ENCODE peak calls at places on chromosomes 6 and 20, in four cellular contexts. T, Q, A and P are unnamed samples.

GRCh38 chr20:50690562-50690978 is 772 bp downstream of the RIPOR3 start:
- DNase-seq in T (no peak), Q (no peak), A (no peak), P (no peak)

GRCh38 chr6:37253608-37254007 is 4.0 kb upstream of the TBC1D22B start:
- DNase-seq in T (no peak), Q (no peak), A (no peak), P (no peak)

GRCh38 chr6:156617376-156617775 is 159.8 kb upstream of the ARID1B start:
- DNase-seq in T (no peak), Q (no peak), A (no peak), P (no peak)

GRCh38 chr20:36483919-36484808 is 57.2 kb upstream of the MYL9 start:
- DNase-seq in T (no peak), Q (no peak), A (no peak), P (no peak)

GRCh38 chr20:10379761-10380160 is 54.3 kb downstream of the MKKS start:
- DNase-seq in T (no peak), Q (no peak), A (no peak), P (no peak)

GRCh38 chr6:146913842-146914562 is 290.2 kb upstream of the STXBP5 start:
- DNase-seq in T (no peak), Q (no peak), A (peak; percentile 99), P (no peak)

GRCh38 chr6:87645080-87645479 is 55.1 kb downstream of the ORC3 start:
- DNase-seq in T (no peak), Q (no peak), A (no peak), P (no peak)

GRCh38 chr20:64113444-64113775 is 6.0 kb upstream of the NPBWR2 start:
- DNase-seq in T (no peak), Q (no peak), A (no peak), P (no peak)

GRCh38 chr6:90098025-90098474 is 198.6 kb downstream of the BACH2 start:
- DNase-seq in T (no peak), Q (no peak), A (peak; percentile 93), P (no peak)

GRCh38 chr6:69719602-69720193 is 77.1 kb downstream of the LMBRD1 start:
- DNase-seq in T (no peak), Q (no peak), A (peak; percentile 42), P (peak; percentile 16)

GRCh38 chr6:157236040-157236725 is 87.1 kb downstream of the TMEM242 start:
- DNase-seq in T (no peak), Q (peak; percentile 50), A (no peak), P (no peak)

GRCh38 chr20:1822564-1823420 is 72.4 kb upstream of the SIRPA start:
- DNase-seq in T (no peak), Q (no peak), A (peak; percentile 55), P (no peak)

GRCh38 chr6:125930810-125931418 is 25.7 kb upstream of the HINT3 start:
- DNase-seq in T (no peak), Q (no peak), A (no peak), P (no peak)